ENCODE peak calls at places on chromosomes 12 and 14, in four cellular contexts. H is EL, C is anterior cingulate cortex, S is dorsolateral prefrontal cortex. V is an unnamed sample.

GRCh38 chr12:112347521-112347920 is 34.7 kb downstream of the HECTD4 start:
- DNase-seq in H (peak), C (no peak), S (no peak), V (no peak)

GRCh38 chr12:29739279-29739991 is 44.3 kb downstream of the TMTC1 start:
- DNase-seq in H (peak), C (no peak), S (no peak), V (no peak)

GRCh38 chr12:539540-540310 is 80.0 kb downstream of the B4GALNT3 start:
- DNase-seq in H (no peak), C (no peak), S (no peak), V (no peak)

GRCh38 chr12:114769634-114770033 is 85.7 kb upstream of the TBX3 start:
- DNase-seq in H (no peak), C (no peak), S (no peak), V (no peak)

GRCh38 chr12:4045433-4045760 is 172.2 kb upstream of the PARP11 start:
- DNase-seq in H (no peak), C (no peak), S (no peak), V (no peak)

GRCh38 chr12:132731574-132731973 is 20.9 kb downstream of the PGAM5 start:
- DNase-seq in H (no peak), C (no peak), S (no peak), V (no peak)

GRCh38 chr14:92747701-92748258 is 647 bp downstream of the LGMN start:
- DNase-seq in H (peak), C (no peak), S (no peak), V (no peak)

GRCh38 chr12:7144414-7145120 is 14.4 kb downstream of the CLSTN3 start:
- DNase-seq in H (peak), C (no peak), S (no peak), V (no peak)

GRCh38 chr14:93945070-93945399 is 17.9 kb downstream of the FAM181A start:
- DNase-seq in H (no peak), C (no peak), S (no peak), V (no peak)

GRCh38 chr12:76768566-76768965 is 4.7 kb downstream of the ZDHHC17 start:
- DNase-seq in H (peak), C (no peak), S (no peak), V (no peak)

GRCh38 chr14:90671835-90672234 is 144.4 kb downstream of the TTC7B start:
- DNase-seq in H (no peak), C (no peak), S (no peak), V (no peak)

GRCh38 chr12:128959931-128960330 is 106.7 kb downstream of the GLT1D1 start:
- DNase-seq in H (no peak), C (no peak), S (no peak), V (no peak)

GRCh38 chr12:111656016-111656415 is 29.7 kb downstream of the BRAP start:
- DNase-seq in H (no peak), C (no peak), S (no peak), V (no peak)

GRCh38 chr14:63203618-63204406 is 431 bp upstream of the RHOJ start:
- DNase-seq in H (peak), C (peak), S (peak), V (peak)

GRCh38 chr14:96082420-96083300 is 43.5 kb downstream of the C14orf132 start:
- DNase-seq in H (no peak), C (no peak), S (no peak), V (no peak)

GRCh38 chr14:67359775-67360468 is at the start of the genes ATP6V1D and EIF2S1:
- DNase-seq in H (peak), C (peak), S (peak), V (peak)

GRCh38 chr12:110349521-110350151 is 53.9 kb downstream of the ANAPC7 start:
- DNase-seq in H (no peak), C (no peak), S (no peak), V (no peak)

GRCh38 chr12:27970391-27970980 is 2.0 kb downstream of the PTHLH start:
- DNase-seq in H (peak), C (no peak), S (no peak), V (no peak)

GRCh38 chr14:70354204-70354603 is 5.3 kb downstream of the COX16 start:
- DNase-seq in H (no peak), C (no peak), S (no peak), V (no peak)

GRCh38 chr14:45085004-45085403 is 1.1 kb downstream of the PRPF39 start:
- DNase-seq in H (peak), C (no peak), S (no peak), V (no peak)

GRCh38 chr14:96167224-96168148 is 37.2 kb upstream of the BDKRB2 start:
- DNase-seq in H (peak), C (no peak), S (no peak), V (peak)

GRCh38 chr12:100688451-100688864 is 106.1 kb upstream of the ANO4 start:
- DNase-seq in H (peak), C (no peak), S (no peak), V (peak)

GRCh38 chr14:89359477-89360222 is 57.4 kb downstream of the FOXN3 start:
- DNase-seq in H (no peak), C (no peak), S (no peak), V (no peak)

GRCh38 chr12:94872671-94873367 is 130.7 kb downstream of the NDUFA12 start:
- DNase-seq in H (peak), C (no peak), S (no peak), V (no peak)

GRCh38 chr14:74973003-74973614 is 17.7 kb upstream of the PGF start:
- DNase-seq in H (peak), C (no peak), S (no peak), V (no peak)

GRCh38 chr12:57771271-57771872 is 533 bp downstream of the METTL1 start:
- DNase-seq in H (peak), C (no peak), S (no peak), V (peak)

GRCh38 chr14:92880851-92881250 is 42.1 kb upstream of the CHGA start:
- DNase-seq in H (peak), C (no peak), S (no peak), V (no peak)

GRCh38 chr14:55297611-55298323 is 26.5 kb downstream of the FBXO34 start:
- DNase-seq in H (no peak), C (no peak), S (no peak), V (no peak)

GRCh38 chr12:90896164-90896563 is 58.8 kb downstream of the CCER1 start:
- DNase-seq in H (peak), C (no peak), S (no peak), V (peak)

GRCh38 chr12:2332266-2332665 is 279.5 kb downstream of the CACNA1C start:
- DNase-seq in H (peak), C (no peak), S (no peak), V (no peak)

GRCh38 chr14:99246536-99247083 is 25.4 kb downstream of the BCL11B start:
- DNase-seq in H (no peak), C (no peak), S (no peak), V (no peak)

GRCh38 chr12:71683633-71684032 is 2.2 kb upstream of the TMEM19 start:
- DNase-seq in H (no peak), C (no peak), S (no peak), V (no peak)